ENCODE peak calls at places on chromosomes 2 and 18, in five cellular contexts. M is IMR-90, L is A549, T is HepG2, F is H1. S is an unnamed sample.

GRCh38 chr2:34729845-34730244 is 1130.7 kb upstream of the FAM98A start:
- DNase-seq in F (no peak), T (no peak), L (no peak), M (no peak), S (no peak)

GRCh38 chr2:191618046-191618788 is 59.7 kb upstream of the NABP1 start:
- DNase-seq in F (no peak), M (no peak), T (no peak), L (no peak), S (no peak)

GRCh38 chr2:105545731-105546622 is 147.1 kb upstream of the FHL2 start:
- DNase-seq in M (peak; percentile 62), F (peak; percentile 86), L (peak; percentile 74), T (peak; percentile 67), S (peak; percentile 80)

GRCh38 chr2:25039126-25039525 is 2.8 kb upstream of the EFR3B start:
- DNase-seq in F (no peak), T (no peak), L (no peak), M (no peak), S (no peak)

GRCh38 chr2:150586858-150587257 is 99.4 kb upstream of the RND3 start:
- DNase-seq in L (peak; percentile 32), F (no peak), M (peak; percentile 71), T (peak; percentile 15), S (no peak)

GRCh38 chr18:11178951-11179549 is 29.7 kb upstream of the PIEZO2 start:
- DNase-seq in F (no peak), M (no peak), L (no peak), T (no peak), S (no peak)

GRCh38 chr2:217356142-217356541 is 496.3 kb upstream of the TNP1 start:
- DNase-seq in F (no peak), M (no peak), T (no peak), L (no peak), S (no peak)

GRCh38 chr2:215530191-215530968 is 94.5 kb upstream of the FN1 start:
- DNase-seq in M (peak; percentile 73), T (no peak), F (no peak), L (no peak), S (no peak)

GRCh38 chr2:43201497-43201896 is 24.9 kb downstream of the ZFP36L2 start:
- DNase-seq in T (no peak), L (no peak), F (no peak), M (no peak), S (no peak)

GRCh38 chr2:222982010-222982908 is 69.7 kb upstream of the KCNE4 start:
- DNase-seq in M (peak; percentile 89), F (no peak), T (peak; percentile 52), L (no peak), S (peak; percentile 56)

GRCh38 chr2:105795575-105795934 is 50.8 kb downstream of the NCK2 start:
- DNase-seq in L (no peak), F (no peak), T (no peak), M (no peak), S (no peak)

GRCh38 chr2:10141736-10142639 is 19.4 kb downstream of the RRM2 start:
- DNase-seq in M (no peak), F (peak; percentile 77), L (no peak), T (no peak), S (peak; percentile 29)

GRCh38 chr2:206556357-206556949 is 85.8 kb upstream of the FAM237A start:
- DNase-seq in L (peak; percentile 5), T (peak; percentile 25), M (peak; percentile 58), F (no peak), S (peak; percentile 12)

GRCh38 chr18:28728891-28729290 is 552.0 kb upstream of the CDH2 start:
- DNase-seq in T (no peak), L (no peak), F (no peak), M (peak; percentile 20), S (no peak)

GRCh38 chr2:239732666-239733010 is 292.5 kb downstream of the NDUFA10 start:
- DNase-seq in L (no peak), T (no peak), F (no peak), M (no peak), S (no peak)

GRCh38 chr2:171541202-171541884 is 19.1 kb downstream of the CYBRD1 start:
- DNase-seq in F (peak; percentile 73), T (no peak), L (no peak), M (no peak), S (peak; percentile 74)

GRCh38 chr18:70258243-70258642 is 30.6 kb upstream of the SOCS6 start:
- DNase-seq in L (no peak), F (no peak), M (no peak), T (no peak), S (no peak)

GRCh38 chr2:239953418-239954061 is 71.6 kb downstream of the NDUFA10 start:
- DNase-seq in T (no peak), M (peak; percentile 15), F (no peak), L (no peak), S (no peak)

GRCh38 chr2:54895735-54896134 is 154.5 kb downstream of the RTN4 start:
- DNase-seq in M (peak; percentile 28), T (no peak), F (no peak), L (no peak), S (no peak)

GRCh38 chr2:238029853-238030252 is 30.9 kb upstream of the SCLY start:
- DNase-seq in T (peak; percentile 42), M (no peak), L (no peak), F (no peak), S (no peak)

GRCh38 chr2:236753611-236754010 is 184.0 kb downstream of the ACKR3 start:
- DNase-seq in M (no peak), L (no peak), T (no peak), F (no peak), S (no peak)

GRCh38 chr18:79380816-79381806 is 14.6 kb upstream of the NFATC1 start:
- DNase-seq in L (peak; percentile 50), T (peak; percentile 22), F (peak; percentile 96), M (peak; percentile 29), S (peak; percentile 71)

GRCh38 chr2:196742685-196743084 is 56.8 kb downstream of the GTF3C3 start:
- DNase-seq in F (no peak), M (peak; percentile 5), T (no peak), L (no peak), S (no peak)

GRCh38 chr2:99643824-99644787 is 154.3 kb upstream of the REV1 start:
- DNase-seq in L (no peak), F (no peak), M (peak; percentile 65), T (no peak), S (no peak)

GRCh38 chr18:12990662-12990976 is 543 bp upstream of the CEP192 start:
- DNase-seq in F (no peak), T (peak; percentile 37), L (no peak), M (no peak), S (no peak)

GRCh38 chr18:79644006-79644665 is 35.5 kb upstream of the CTDP1 start:
- DNase-seq in T (peak; percentile 50), M (peak; percentile 47), F (peak; percentile 90), L (peak; percentile 64), S (peak; percentile 73)

GRCh38 chr2:170717599-170717963 is 2.4 kb downstream of the SP5 start:
- DNase-seq in M (no peak), T (no peak), L (no peak), F (no peak), S (no peak)

GRCh38 chr2:236021497-236022057 is 146.6 kb downstream of the GBX2 start:
- DNase-seq in T (no peak), F (no peak), L (no peak), M (no peak), S (peak; percentile 26)

DNA sequence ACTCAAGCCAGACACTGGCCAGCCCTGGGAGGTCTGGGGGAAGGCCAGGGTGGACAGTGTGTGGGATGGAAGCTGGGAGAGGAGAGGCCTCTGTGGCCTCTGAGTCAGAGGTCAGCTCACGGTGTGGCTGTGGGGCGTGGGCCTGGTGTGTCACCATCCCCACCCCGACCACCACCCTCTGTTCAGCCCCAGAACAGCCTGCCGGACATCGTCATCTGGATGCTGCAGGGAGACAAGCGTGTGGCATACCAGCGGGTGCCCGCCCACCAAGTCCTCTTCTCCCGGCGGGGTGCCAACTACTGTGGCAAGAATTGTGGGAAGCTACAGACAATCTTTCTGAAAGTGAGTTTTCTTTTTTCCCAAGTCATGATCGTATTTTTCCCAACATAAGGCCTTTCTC is 110.5 kb downstream of the DYSF start:
- DNase-seq in L (no peak), F (no peak), T (no peak), M (no peak), S (no peak)
- TF ChIP-seq MAFK in L (no peak), F (no peak), T (no peak), M (no peak), S (no peak)

GRCh38 chr2:158458617-158458920 is 1.8 kb downstream of the PKP4 start:
- DNase-seq in L (no peak), T (peak; percentile 30), F (no peak), M (peak; percentile 26), S (peak; percentile 28)
- TF ChIP-seq MAFK in L (no peak), T (no peak), F (no peak), M (no peak), S (no peak)

DNA sequence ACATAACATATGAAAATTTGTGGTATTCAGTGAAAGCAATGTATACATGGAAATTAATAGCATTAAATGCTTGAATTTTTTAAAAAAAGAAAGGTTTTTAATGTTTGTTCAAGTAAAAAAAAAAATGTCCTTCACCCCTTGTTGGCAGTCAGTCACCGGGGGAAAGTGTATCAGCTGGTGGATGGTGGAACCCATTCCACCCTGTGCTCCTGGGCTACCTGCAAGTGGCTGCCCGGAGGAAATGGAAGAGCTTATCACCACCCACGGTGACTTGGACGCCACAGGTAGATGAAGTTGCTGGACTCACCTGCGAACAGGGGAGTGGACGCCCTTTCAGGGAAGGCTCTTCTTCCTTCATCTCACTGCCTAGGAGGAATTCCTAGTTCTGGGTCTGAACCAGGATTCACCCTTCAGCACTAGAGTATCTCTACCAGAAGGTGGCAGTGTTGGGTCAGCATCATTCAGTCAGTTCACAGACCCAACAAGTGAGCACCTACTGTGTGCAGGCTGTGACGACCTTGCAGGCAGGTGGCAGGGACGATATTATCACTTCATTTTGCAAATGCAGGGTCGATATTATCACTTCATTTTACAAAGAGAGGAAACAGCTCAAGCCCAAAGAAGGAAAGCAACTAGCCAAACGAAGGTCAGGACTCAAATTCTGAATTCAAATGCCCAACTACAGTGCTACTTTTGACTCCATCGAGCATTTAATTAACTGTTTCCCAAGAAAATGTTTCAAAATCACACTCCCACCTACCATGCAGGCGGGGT is 35.8 kb downstream of the CIB4 start:
- DNase-seq in M (peak; percentile 48), T (peak; percentile 60), F (peak; percentile 72), L (peak; percentile 73), S (peak; percentile 69)
- TF ChIP-seq MAFK in M (no peak), T (no peak), F (no peak), L (no peak), S (no peak)

DNA sequence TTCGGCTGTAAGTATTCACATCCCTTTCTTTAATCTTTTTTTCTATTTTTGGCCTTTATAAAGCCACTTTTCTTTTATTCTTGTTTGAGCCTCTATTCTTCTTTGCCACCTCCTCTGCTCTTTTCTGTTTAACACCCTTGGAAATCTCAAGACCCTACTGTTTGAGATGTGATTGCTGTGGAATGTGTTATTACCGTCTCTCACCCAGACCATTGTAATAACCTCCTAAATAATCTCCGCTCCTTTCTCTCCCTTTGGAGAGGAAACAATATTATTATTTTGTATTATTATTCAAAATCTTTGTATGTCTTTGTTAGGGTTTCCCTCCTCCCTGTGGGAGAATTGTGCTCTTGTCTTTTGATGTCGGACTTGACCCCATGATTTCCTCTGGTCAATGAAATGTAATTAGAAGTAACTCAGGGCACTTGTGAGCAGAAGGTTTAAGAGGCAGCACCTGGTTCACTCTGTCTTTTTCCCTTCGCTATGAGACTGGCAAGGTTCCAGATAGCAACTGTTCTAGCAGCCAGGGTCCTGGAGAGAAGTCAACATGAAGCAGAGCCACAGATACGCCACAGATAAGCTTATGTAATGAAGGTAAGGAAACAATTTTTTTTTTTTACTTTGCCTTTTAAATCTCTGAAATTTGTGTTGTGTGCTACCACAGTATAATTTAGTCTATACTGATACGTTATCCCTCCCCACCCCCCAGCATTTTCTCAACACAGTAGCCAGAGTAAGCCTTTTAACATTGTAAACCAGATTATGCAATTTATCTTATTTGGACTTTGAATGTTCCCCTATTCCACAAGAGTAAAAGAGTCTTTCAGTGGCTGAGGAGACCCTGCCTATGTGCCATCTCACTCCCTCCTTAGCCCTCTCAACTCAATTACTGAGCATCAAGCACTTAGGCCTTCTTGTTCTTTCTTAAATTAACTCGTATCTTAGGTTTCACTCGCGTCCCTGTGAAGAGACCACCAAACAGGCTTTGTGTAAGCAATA is 601.2 kb upstream of the ZNF804A start:
- DNase-seq in M (no peak), L (no peak), T (no peak), F (no peak), S (no peak)
- TF ChIP-seq MAFK in M (no peak), L (no peak), T (no peak), F (no peak), S (no peak)

S was measured in K562.